ENCODE peak calls at places on chromosomes 12 and 14, in nine cellular contexts. One of them, this sample, is unnamed.

GRCh38 chr12:5044420-5045295 is 979 bp downstream of the KCNA5 start:
- DNase-seq in fibroblast of lung: no peak
- DNase-seq in GM23248: no peak
- DNase-seq in CD8-positive, alpha-beta T cell: no peak
- DNase-seq in effector memory CD4-positive, alpha-beta T cell: no peak
- DNase-seq in Peyer's patch: no peak
- DNase-seq in uterus: no peak
- DNase-seq in suprapubic skin: no peak
- DNase-seq in tibial artery: no peak
- DNase-seq in this sample: no peak

GRCh38 chr12:51839310-51839943 is 9.1 kb downstream of the FIGNL2 start:
- DNase-seq in CD8-positive, alpha-beta T cell: no peak
- DNase-seq in suprapubic skin: no peak
- DNase-seq in tibial artery: no peak
- DNase-seq in uterus: no peak
- DNase-seq in GM23248: no peak
- DNase-seq in Peyer's patch: no peak
- DNase-seq in fibroblast of lung: no peak
- DNase-seq in effector memory CD4-positive, alpha-beta T cell: no peak
- DNase-seq in this sample: no peak

GRCh38 chr12:91667698-91668097 is 477.9 kb downstream of the BTG1 start:
- DNase-seq in suprapubic skin: no peak
- DNase-seq in GM23248: no peak
- DNase-seq in CD8-positive, alpha-beta T cell: no peak
- DNase-seq in uterus: no peak
- DNase-seq in fibroblast of lung: no peak
- DNase-seq in tibial artery: no peak
- DNase-seq in effector memory CD4-positive, alpha-beta T cell: no peak
- DNase-seq in Peyer's patch: no peak
- DNase-seq in this sample: no peak

GRCh38 chr12:13170892-13171490 is 25.5 kb upstream of the EMP1 start:
- DNase-seq in uterus: no peak
- DNase-seq in effector memory CD4-positive, alpha-beta T cell: no peak
- DNase-seq in Peyer's patch: no peak
- DNase-seq in tibial artery: no peak
- DNase-seq in suprapubic skin: no peak
- DNase-seq in fibroblast of lung: peak; percentile 30
- DNase-seq in CD8-positive, alpha-beta T cell: no peak
- DNase-seq in GM23248: peak; percentile 62
- DNase-seq in this sample: no peak

GRCh38 chr14:105258846-105259245 is 10.5 kb downstream of the BTBD6 start:
- DNase-seq in CD8-positive, alpha-beta T cell: no peak
- DNase-seq in fibroblast of lung: peak; percentile 30
- DNase-seq in effector memory CD4-positive, alpha-beta T cell: no peak
- DNase-seq in suprapubic skin: no peak
- DNase-seq in Peyer's patch: no peak
- DNase-seq in GM23248: no peak
- DNase-seq in tibial artery: no peak
- DNase-seq in uterus: no peak
- DNase-seq in this sample: no peak

GRCh38 chr12:52832451-52832850 is 1.7 kb downstream of the KRT79 start:
- DNase-seq in uterus: no peak
- DNase-seq in tibial artery: no peak
- DNase-seq in GM23248: no peak
- DNase-seq in CD8-positive, alpha-beta T cell: no peak
- DNase-seq in fibroblast of lung: no peak
- DNase-seq in suprapubic skin: no peak
- DNase-seq in effector memory CD4-positive, alpha-beta T cell: no peak
- DNase-seq in Peyer's patch: no peak
- DNase-seq in this sample: no peak

GRCh38 chr12:96994900-96995299 is 87.8 kb downstream of the NEDD1 start:
- DNase-seq in tibial artery: no peak
- DNase-seq in uterus: no peak
- DNase-seq in GM23248: no peak
- DNase-seq in fibroblast of lung: no peak
- DNase-seq in Peyer's patch: no peak
- DNase-seq in suprapubic skin: no peak
- DNase-seq in CD8-positive, alpha-beta T cell: no peak
- DNase-seq in effector memory CD4-positive, alpha-beta T cell: no peak
- DNase-seq in this sample: no peak

GRCh38 chr12:122499991-122500684 is 594 bp downstream of the ZCCHC8 start:
- DNase-seq in fibroblast of lung: peak; percentile 67
- DNase-seq in tibial artery: peak; percentile 45
- DNase-seq in CD8-positive, alpha-beta T cell: peak; percentile 60
- DNase-seq in Peyer's patch: peak; percentile 72
- DNase-seq in effector memory CD4-positive, alpha-beta T cell: peak; percentile 22
- DNase-seq in suprapubic skin: no peak
- DNase-seq in GM23248: peak; percentile 86
- DNase-seq in uterus: peak; percentile 56
- DNase-seq in this sample: peak; percentile 66

GRCh38 chr12:53999596-54000104 is 311 bp upstream of the HOXC9 start:
- DNase-seq in Peyer's patch: peak; percentile 68
- DNase-seq in fibroblast of lung: no peak
- DNase-seq in CD8-positive, alpha-beta T cell: no peak
- DNase-seq in tibial artery: peak; percentile 80
- DNase-seq in GM23248: peak; percentile 93
- DNase-seq in effector memory CD4-positive, alpha-beta T cell: no peak
- DNase-seq in uterus: no peak
- DNase-seq in suprapubic skin: no peak
- DNase-seq in this sample: no peak
- H3K4me1 ChIP-seq in Peyer's patch: peaks cover 30% of the 10 kb centered on the region
- H3K4me1 ChIP-seq in fibroblast of lung: no peaks in the 10 kb centered on the region
- H3K4me1 ChIP-seq in CD8-positive, alpha-beta T cell: peaks cover 42% of the 10 kb centered on the region
- H3K4me1 ChIP-seq in tibial artery: peaks cover 2% of the 10 kb centered on the region
- H3K4me1 ChIP-seq in GM23248: peaks cover 3% of the 10 kb centered on the region
- H3K4me1 ChIP-seq in effector memory CD4-positive, alpha-beta T cell: peaks cover 38% of the 10 kb centered on the region
- H3K4me1 ChIP-seq in uterus: no peaks in the 10 kb centered on the region
- H3K4me1 ChIP-seq in suprapubic skin: peaks cover 65% of the 10 kb centered on the region
- H3K4me1 ChIP-seq in this sample: peaks cover 34% of the 10 kb centered on the region

GRCh38 chr12:94565683-94566082 is 84.7 kb downstream of the TMCC3 start:
- DNase-seq in CD8-positive, alpha-beta T cell: no peak
- DNase-seq in suprapubic skin: no peak
- DNase-seq in tibial artery: no peak
- DNase-seq in GM23248: no peak
- DNase-seq in uterus: no peak
- DNase-seq in effector memory CD4-positive, alpha-beta T cell: no peak
- DNase-seq in Peyer's patch: peak; percentile 15
- DNase-seq in fibroblast of lung: no peak
- DNase-seq in this sample: no peak
- H3K4me1 ChIP-seq in CD8-positive, alpha-beta T cell: no peaks in the 10 kb centered on the region
- H3K4me1 ChIP-seq in suprapubic skin: peaks cover 16% of the 10 kb centered on the region
- H3K4me1 ChIP-seq in tibial artery: no peaks in the 10 kb centered on the region
- H3K4me1 ChIP-seq in GM23248: no peaks in the 10 kb centered on the region
- H3K4me1 ChIP-seq in uterus: no peaks in the 10 kb centered on the region
- H3K4me1 ChIP-seq in effector memory CD4-positive, alpha-beta T cell: no peaks in the 10 kb centered on the region
- H3K4me1 ChIP-seq in Peyer's patch: peaks cover 9% of the 10 kb centered on the region
- H3K4me1 ChIP-seq in fibroblast of lung: no peaks in the 10 kb centered on the region
- H3K4me1 ChIP-seq in this sample: no peaks in the 10 kb centered on the region

DNA sequence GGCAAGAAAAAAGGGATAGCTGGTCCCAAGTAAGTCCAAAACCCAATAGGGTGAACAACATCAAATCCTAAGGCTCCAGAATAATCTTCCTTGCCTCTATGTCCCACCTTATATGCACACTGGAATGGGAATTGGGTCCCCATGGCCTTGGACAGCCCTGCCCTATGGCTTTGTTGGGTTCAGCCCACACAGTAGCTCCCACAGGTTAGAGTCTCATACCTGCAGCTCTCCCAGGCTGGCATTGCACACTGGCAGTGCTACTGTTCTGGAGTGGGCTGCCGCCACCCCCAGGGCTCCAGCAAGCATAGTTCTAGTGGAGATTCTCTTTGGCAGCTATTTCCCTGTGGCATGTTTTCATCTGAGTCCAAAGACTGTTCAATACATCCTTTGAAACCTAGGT is 352.4 kb upstream of the CLEC14A start:
- DNase-seq in tibial artery: no peak
- DNase-seq in Peyer's patch: no peak
- DNase-seq in suprapubic skin: no peak
- DNase-seq in CD8-positive, alpha-beta T cell: no peak
- DNase-seq in fibroblast of lung: no peak
- DNase-seq in effector memory CD4-positive, alpha-beta T cell: no peak
- DNase-seq in uterus: no peak
- DNase-seq in GM23248: no peak
- DNase-seq in this sample: no peak
- H3K4me1 ChIP-seq in tibial artery: no peaks in the 10 kb centered on the region
- H3K4me1 ChIP-seq in Peyer's patch: no peaks in the 10 kb centered on the region
- H3K4me1 ChIP-seq in suprapubic skin: no peaks in the 10 kb centered on the region
- H3K4me1 ChIP-seq in CD8-positive, alpha-beta T cell: no peaks in the 10 kb centered on the region
- H3K4me1 ChIP-seq in fibroblast of lung: no peaks in the 10 kb centered on the region
- H3K4me1 ChIP-seq in effector memory CD4-positive, alpha-beta T cell: no peaks in the 10 kb centered on the region
- H3K4me1 ChIP-seq in uterus: no peaks in the 10 kb centered on the region
- H3K4me1 ChIP-seq in GM23248: no peaks in the 10 kb centered on the region
- H3K4me1 ChIP-seq in this sample: no peaks in the 10 kb centered on the region

GRCh38 chr14:57818511-57818910 is 47.4 kb downstream of the SLC35F4 start:
- DNase-seq in suprapubic skin: no peak
- DNase-seq in CD8-positive, alpha-beta T cell: no peak
- DNase-seq in GM23248: no peak
- DNase-seq in Peyer's patch: no peak
- DNase-seq in tibial artery: no peak
- DNase-seq in effector memory CD4-positive, alpha-beta T cell: no peak
- DNase-seq in uterus: no peak
- DNase-seq in fibroblast of lung: no peak
- DNase-seq in this sample: no peak
- H3K4me1 ChIP-seq in suprapubic skin: no peaks in the 10 kb centered on the region
- H3K4me1 ChIP-seq in CD8-positive, alpha-beta T cell: no peaks in the 10 kb centered on the region
- H3K4me1 ChIP-seq in GM23248: peaks cover 9% of the 10 kb centered on the region
- H3K4me1 ChIP-seq in Peyer's patch: no peaks in the 10 kb centered on the region
- H3K4me1 ChIP-seq in tibial artery: no peaks in the 10 kb centered on the region
- H3K4me1 ChIP-seq in effector memory CD4-positive, alpha-beta T cell: no peaks in the 10 kb centered on the region
- H3K4me1 ChIP-seq in uterus: no peaks in the 10 kb centered on the region
- H3K4me1 ChIP-seq in fibroblast of lung: no peaks in the 10 kb centered on the region
- H3K4me1 ChIP-seq in this sample: no peaks in the 10 kb centered on the region

GRCh38 chr12:104667139-104667538 is 210.4 kb downstream of the CHST11 start:
- DNase-seq in effector memory CD4-positive, alpha-beta T cell: no peak
- DNase-seq in CD8-positive, alpha-beta T cell: no peak
- DNase-seq in suprapubic skin: no peak
- DNase-seq in fibroblast of lung: peak; percentile 82
- DNase-seq in tibial artery: no peak
- DNase-seq in GM23248: peak; percentile 73
- DNase-seq in uterus: peak; percentile 83
- DNase-seq in Peyer's patch: no peak
- DNase-seq in this sample: no peak
- H3K4me1 ChIP-seq in effector memory CD4-positive, alpha-beta T cell: peaks cover 29% of the 10 kb centered on the region
- H3K4me1 ChIP-seq in CD8-positive, alpha-beta T cell: peaks cover 31% of the 10 kb centered on the region
- H3K4me1 ChIP-seq in suprapubic skin: peaks cover 53% of the 10 kb centered on the region
- H3K4me1 ChIP-seq in fibroblast of lung: peaks cover 22% of the 10 kb centered on the region
- H3K4me1 ChIP-seq in tibial artery: peaks cover 3% of the 10 kb centered on the region
- H3K4me1 ChIP-seq in GM23248: peaks cover 13% of the 10 kb centered on the region
- H3K4me1 ChIP-seq in uterus: peaks cover 13% of the 10 kb centered on the region
- H3K4me1 ChIP-seq in Peyer's patch: peaks cover 34% of the 10 kb centered on the region
- H3K4me1 ChIP-seq in this sample: peaks cover 56% of the 10 kb centered on the region

GRCh38 chr12:108633081-108633533 is 587 bp downstream of the SELPLG start:
- DNase-seq in suprapubic skin: peak; percentile 70
- DNase-seq in fibroblast of lung: no peak
- DNase-seq in uterus: no peak
- DNase-seq in effector memory CD4-positive, alpha-beta T cell: no peak
- DNase-seq in GM23248: no peak
- DNase-seq in tibial artery: no peak
- DNase-seq in CD8-positive, alpha-beta T cell: no peak
- DNase-seq in Peyer's patch: peak; percentile 46
- DNase-seq in this sample: no peak
- H3K4me1 ChIP-seq in suprapubic skin: peaks cover 43% of the 10 kb centered on the region
- H3K4me1 ChIP-seq in fibroblast of lung: peaks cover 28% of the 10 kb centered on the region
- H3K4me1 ChIP-seq in uterus: peaks cover 17% of the 10 kb centered on the region
- H3K4me1 ChIP-seq in effector memory CD4-positive, alpha-beta T cell: peaks cover 61% of the 10 kb centered on the region
- H3K4me1 ChIP-seq in GM23248: peaks cover 32% of the 10 kb centered on the region
- H3K4me1 ChIP-seq in tibial artery: no peaks in the 10 kb centered on the region
- H3K4me1 ChIP-seq in CD8-positive, alpha-beta T cell: peaks cover 74% of the 10 kb centered on the region
- H3K4me1 ChIP-seq in Peyer's patch: peaks cover 32% of the 10 kb centered on the region
- H3K4me1 ChIP-seq in this sample: peaks cover 84% of the 10 kb centered on the region

GRCh38 chr12:57128519-57129247 is 400 bp downstream of the LRP1 start:
- DNase-seq in tibial artery: no peak
- DNase-seq in suprapubic skin: no peak
- DNase-seq in effector memory CD4-positive, alpha-beta T cell: no peak
- DNase-seq in uterus: no peak
- DNase-seq in Peyer's patch: peak; percentile 49
- DNase-seq in CD8-positive, alpha-beta T cell: no peak
- DNase-seq in GM23248: peak; percentile 41
- DNase-seq in fibroblast of lung: no peak
- DNase-seq in this sample: no peak
- H3K4me1 ChIP-seq in tibial artery: no peaks in the 10 kb centered on the region
- H3K4me1 ChIP-seq in suprapubic skin: peaks cover 66% of the 10 kb centered on the region
- H3K4me1 ChIP-seq in effector memory CD4-positive, alpha-beta T cell: peaks cover 14% of the 10 kb centered on the region
- H3K4me1 ChIP-seq in uterus: no peaks in the 10 kb centered on the region
- H3K4me1 ChIP-seq in Peyer's patch: peaks cover 53% of the 10 kb centered on the region
- H3K4me1 ChIP-seq in CD8-positive, alpha-beta T cell: peaks cover 13% of the 10 kb centered on the region
- H3K4me1 ChIP-seq in GM23248: peaks cover 33% of the 10 kb centered on the region
- H3K4me1 ChIP-seq in fibroblast of lung: peaks cover 33% of the 10 kb centered on the region
- H3K4me1 ChIP-seq in this sample: peaks cover 50% of the 10 kb centered on the region

GRCh38 chr14:68215628-68216027 is 396.0 kb downstream of the RAD51B start:
- DNase-seq in effector memory CD4-positive, alpha-beta T cell: no peak
- DNase-seq in CD8-positive, alpha-beta T cell: no peak
- DNase-seq in fibroblast of lung: no peak
- DNase-seq in suprapubic skin: no peak
- DNase-seq in GM23248: no peak
- DNase-seq in uterus: no peak
- DNase-seq in Peyer's patch: no peak
- DNase-seq in tibial artery: no peak
- DNase-seq in this sample: no peak

GRCh38 chr14:68216957-68217356 is 397.4 kb downstream of the RAD51B start:
- DNase-seq in suprapubic skin: no peak
- DNase-seq in fibroblast of lung: no peak
- DNase-seq in tibial artery: no peak
- DNase-seq in GM23248: no peak
- DNase-seq in uterus: no peak
- DNase-seq in CD8-positive, alpha-beta T cell: no peak
- DNase-seq in effector memory CD4-positive, alpha-beta T cell: no peak
- DNase-seq in Peyer's patch: no peak
- DNase-seq in this sample: no peak

GRCh38 chr14:68217891-68218290 is 398.3 kb downstream of the RAD51B start:
- DNase-seq in tibial artery: no peak
- DNase-seq in CD8-positive, alpha-beta T cell: no peak
- DNase-seq in effector memory CD4-positive, alpha-beta T cell: no peak
- DNase-seq in GM23248: no peak
- DNase-seq in Peyer's patch: no peak
- DNase-seq in suprapubic skin: no peak
- DNase-seq in uterus: no peak
- DNase-seq in fibroblast of lung: no peak
- DNase-seq in this sample: no peak

GRCh38 chr14:68214431-68214830 is 394.9 kb downstream of the RAD51B start:
- DNase-seq in suprapubic skin: no peak
- DNase-seq in GM23248: no peak
- DNase-seq in CD8-positive, alpha-beta T cell: no peak
- DNase-seq in fibroblast of lung: no peak
- DNase-seq in effector memory CD4-positive, alpha-beta T cell: no peak
- DNase-seq in tibial artery: no peak
- DNase-seq in Peyer's patch: no peak
- DNase-seq in uterus: no peak
- DNase-seq in this sample: no peak

GRCh38 chr14:68216072-68216471 is 396.5 kb downstream of the RAD51B start:
- DNase-seq in GM23248: no peak
- DNase-seq in fibroblast of lung: no peak
- DNase-seq in suprapubic skin: no peak
- DNase-seq in Peyer's patch: no peak
- DNase-seq in CD8-positive, alpha-beta T cell: no peak
- DNase-seq in tibial artery: no peak
- DNase-seq in effector memory CD4-positive, alpha-beta T cell: no peak
- DNase-seq in uterus: peak; percentile 73
- DNase-seq in this sample: no peak
- H3K4me1 ChIP-seq in GM23248: peaks cover 6% of the 10 kb centered on the region
- H3K4me1 ChIP-seq in fibroblast of lung: peaks cover 5% of the 10 kb centered on the region
- H3K4me1 ChIP-seq in suprapubic skin: peaks cover 35% of the 10 kb centered on the region
- H3K4me1 ChIP-seq in Peyer's patch: no peaks in the 10 kb centered on the region
- H3K4me1 ChIP-seq in CD8-positive, alpha-beta T cell: no peaks in the 10 kb centered on the region
- H3K4me1 ChIP-seq in tibial artery: no peaks in the 10 kb centered on the region
- H3K4me1 ChIP-seq in effector memory CD4-positive, alpha-beta T cell: peaks cover 2% of the 10 kb centered on the region
- H3K4me1 ChIP-seq in uterus: peaks cover 15% of the 10 kb centered on the region
- H3K4me1 ChIP-seq in this sample: peaks cover 2% of the 10 kb centered on the region

GRCh38 chr14:35147711-35148110 is 25.4 kb downstream of the PRORP start:
- DNase-seq in tibial artery: no peak
- DNase-seq in Peyer's patch: no peak
- DNase-seq in uterus: no peak
- DNase-seq in GM23248: no peak
- DNase-seq in CD8-positive, alpha-beta T cell: no peak
- DNase-seq in suprapubic skin: no peak
- DNase-seq in effector memory CD4-positive, alpha-beta T cell: no peak
- DNase-seq in fibroblast of lung: no peak
- DNase-seq in this sample: no peak
- H3K4me1 ChIP-seq in tibial artery: no peaks in the 10 kb centered on the region
- H3K4me1 ChIP-seq in Peyer's patch: no peaks in the 10 kb centered on the region
- H3K4me1 ChIP-seq in uterus: no peaks in the 10 kb centered on the region
- H3K4me1 ChIP-seq in GM23248: no peaks in the 10 kb centered on the region
- H3K4me1 ChIP-seq in CD8-positive, alpha-beta T cell: no peaks in the 10 kb centered on the region
- H3K4me1 ChIP-seq in suprapubic skin: no peaks in the 10 kb centered on the region
- H3K4me1 ChIP-seq in effector memory CD4-positive, alpha-beta T cell: no peaks in the 10 kb centered on the region
- H3K4me1 ChIP-seq in fibroblast of lung: no peaks in the 10 kb centered on the region
- H3K4me1 ChIP-seq in this sample: no peaks in the 10 kb centered on the region

This sample was measured in lower lobe of right lung.